ENCODE peak calls at places on chromosomes 3 and 15, in six cellular contexts. C is neural crest cell, Y is adrenal gland, S is mesothelial cell of epicardium, A is left ventricle myocardium inferior, H is GM12864. T is an unnamed sample.

GRCh38 chr3:120473896-120474675 is 23.3 kb upstream of the FSTL1 start:
- DNase-seq in H (no peak), C (no peak), S (no peak), A (no peak), Y (no peak), T (no peak)

GRCh38 chr3:122533480-122533879 is 18.7 kb upstream of the KPNA1 start:
- DNase-seq in C (no peak), H (no peak), Y (no peak), A (no peak), S (no peak), T (no peak)

GRCh38 chr3:151992326-151993041 is 119.0 kb downstream of the SUCNR1 start:
- DNase-seq in S (no peak), H (no peak), Y (no peak), C (no peak), A (no peak), T (no peak)

GRCh38 chr3:127408684-127409420 is 121.0 kb upstream of the PRR20G start:
- DNase-seq in H (no peak), C (peak), S (no peak), Y (peak), A (no peak), T (peak)

GRCh38 chr3:98900265-98901031 is 1.0 kb downstream of the DCBLD2 start:
- DNase-seq in H (no peak), Y (no peak), C (no peak), A (no peak), S (no peak), T (no peak)

GRCh38 chr3:126130081-126130855 is 46.3 kb upstream of the SLC41A3 start:
- DNase-seq in C (no peak), S (peak), H (no peak), Y (peak), A (peak), T (peak)

GRCh38 chr15:80260566-80260965 is 8.6 kb upstream of the CTXND1 start:
- DNase-seq in H (no peak), C (no peak), S (no peak), A (no peak), Y (no peak), T (no peak)

GRCh38 chr3:183193762-183194701 is 31.5 kb upstream of the LAMP3 start:
- DNase-seq in H (no peak), S (no peak), Y (no peak), A (no peak), C (no peak), T (no peak)

GRCh38 chr3:118900737-118901525 is 133.7 kb downstream of the IGSF11 start:
- DNase-seq in A (no peak), C (no peak), S (no peak), Y (no peak), H (no peak), T (no peak)

GRCh38 chr3:101320475-101320874 is at the start of gene IMPG2:
- DNase-seq in Y (no peak), C (no peak), A (no peak), S (no peak), H (no peak), T (no peak)

GRCh38 chr15:31366169-31366734 is 39.6 kb downstream of the KLF13 start:
- DNase-seq in Y (peak), C (no peak), S (no peak), A (peak), H (no peak), T (no peak)

GRCh38 chr15:89472785-89473256 is 23.6 kb downstream of the RHCG start:
- DNase-seq in Y (peak), H (peak), C (peak), S (no peak), A (peak), T (peak)

GRCh38 chr3:131020122-131020693 is 6.4 kb downstream of the ASTE1 start:
- DNase-seq in Y (no peak), H (no peak), A (no peak), S (no peak), C (no peak), T (no peak)

GRCh38 chr3:165883866-165884478 is 46.7 kb upstream of the BCHE start:
- DNase-seq in A (no peak), Y (no peak), H (no peak), S (no peak), C (no peak), T (no peak)

DNA sequence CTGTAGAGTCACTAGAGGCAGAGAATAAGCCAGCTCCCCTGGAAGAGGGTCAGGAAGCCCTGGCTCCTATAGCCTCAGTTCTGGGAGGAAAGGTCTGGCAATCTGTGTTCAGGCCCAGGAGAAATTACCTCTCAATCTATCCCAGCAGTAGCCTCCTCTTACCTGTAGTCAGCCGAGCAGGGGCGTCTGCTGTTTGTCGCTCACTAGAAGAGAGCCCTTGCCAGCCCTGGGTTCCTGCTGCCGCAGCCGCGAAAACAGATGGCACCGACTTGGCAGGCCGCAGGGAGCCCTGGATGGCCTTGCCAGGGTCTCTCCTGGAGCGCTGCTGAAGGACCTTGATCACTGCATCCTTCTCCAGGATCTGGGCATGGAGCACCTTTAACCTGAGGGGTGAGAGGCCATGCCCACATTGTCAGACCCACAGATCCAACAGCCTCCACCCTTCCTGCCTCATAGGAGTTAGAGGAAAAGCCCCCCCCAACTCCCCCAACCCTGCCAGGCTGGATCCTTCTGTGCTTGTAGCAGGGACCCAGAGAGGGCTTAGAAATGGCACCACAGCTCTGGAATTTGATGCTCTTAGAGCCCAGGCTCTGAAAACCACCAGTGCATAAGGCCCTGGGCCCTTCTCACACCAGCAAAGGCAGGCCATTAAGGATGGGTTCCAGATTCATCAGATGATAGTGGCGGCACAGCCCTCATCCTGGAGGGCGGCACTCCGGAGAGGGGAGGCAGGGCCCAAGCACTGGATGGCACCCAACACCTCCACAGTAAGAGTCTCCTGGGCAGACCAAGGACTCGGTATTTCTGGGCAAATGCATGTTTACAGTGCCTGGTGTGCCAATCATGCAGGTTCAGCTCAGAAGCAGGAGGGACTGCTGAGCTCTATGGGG is 14.9 kb downstream of the AMOTL2 start:
- DNase-seq in H (no peak), C (no peak), A (peak), S (no peak), Y (no peak), T (no peak)
- TF ChIP-seq CTCF in H (no peak), C (no peak), A (no peak), S (no peak), Y (no peak), T (no peak)

DNA sequence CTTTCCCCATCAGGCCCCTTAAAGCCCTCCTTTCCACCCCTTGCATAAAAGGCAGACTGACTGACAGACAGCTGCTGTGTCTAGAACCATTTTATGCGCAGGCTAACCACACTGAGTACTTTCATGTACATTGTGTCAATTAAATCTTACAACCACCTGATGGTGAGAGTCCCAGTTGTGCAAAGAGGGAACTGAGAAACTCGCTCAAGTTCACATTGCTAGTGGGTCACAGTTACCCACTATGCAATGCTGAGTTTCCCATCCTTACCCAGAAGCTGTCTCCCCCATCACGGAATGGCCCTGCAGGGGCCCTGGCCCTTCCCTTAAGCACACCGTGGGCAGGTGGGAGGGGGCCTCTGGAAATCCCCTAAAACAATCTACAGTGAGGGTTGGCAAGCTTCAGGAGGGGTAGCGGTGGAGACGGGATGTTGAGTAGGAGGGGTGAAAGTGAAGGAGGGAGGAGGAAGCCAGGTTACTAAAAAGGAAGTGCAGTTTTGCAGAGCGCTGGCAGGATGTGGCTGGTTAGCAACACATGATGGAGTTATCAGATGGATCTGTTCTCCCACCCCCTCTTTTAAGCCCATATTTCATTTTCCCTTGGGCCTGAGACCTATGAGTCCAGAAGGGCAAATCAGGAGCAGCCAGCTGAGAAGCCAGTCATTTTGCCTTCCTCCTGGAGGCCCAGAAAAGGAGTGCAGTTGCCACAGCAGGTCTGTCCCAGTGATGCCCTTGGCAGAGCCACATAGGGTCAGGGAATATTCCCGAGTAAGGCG is 30.0 kb downstream of the STARD5 start:
- DNase-seq in H (peak), C (no peak), Y (no peak), A (no peak), S (no peak), T (no peak)
- TF ChIP-seq CTCF in H (no peak), C (no peak), Y (no peak), A (no peak), S (no peak), T (no peak)

GRCh38 chr15:39602143-39602542 is 21.3 kb downstream of the THBS1 start:
- DNase-seq in Y (no peak), A (no peak), C (no peak), S (no peak), H (no peak), T (no peak)
- TF ChIP-seq CTCF in Y (no peak), A (no peak), C (peak), S (no peak), H (peak), T (no peak)

DNA sequence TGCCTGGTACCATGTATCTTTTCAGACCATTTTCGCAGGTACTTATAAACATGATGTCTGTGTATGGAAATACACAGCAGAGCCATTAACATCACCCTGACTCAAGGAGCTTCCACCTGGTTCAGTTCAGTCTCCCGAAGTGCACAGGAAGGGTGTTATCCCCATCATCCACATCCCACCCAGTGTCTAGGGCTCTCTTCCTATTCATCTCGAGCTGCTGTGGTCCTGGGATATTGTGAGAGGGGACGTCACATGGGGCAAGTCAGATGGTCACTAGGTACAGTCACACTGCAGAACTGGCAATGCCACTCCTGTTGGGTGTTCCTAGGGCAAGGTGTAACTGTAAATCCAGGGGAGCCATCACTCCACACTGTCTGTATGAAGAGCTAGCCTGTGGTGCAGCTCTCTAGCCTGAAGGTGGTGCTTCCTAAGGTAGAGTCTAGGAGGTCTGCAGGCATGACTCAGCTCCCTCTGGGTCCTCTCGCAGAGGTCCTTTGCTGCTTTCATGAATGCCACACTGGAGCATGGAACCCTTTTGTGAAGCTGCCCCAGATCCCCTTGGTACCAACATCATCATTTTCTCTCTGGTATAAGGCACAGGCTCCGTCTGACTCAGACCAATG is 13.9 kb downstream of the ISLR2 start:
- DNase-seq in A (no peak), H (no peak), S (no peak), C (no peak), Y (no peak), T (no peak)
- TF ChIP-seq CTCF in A (no peak), H (peak), S (no peak), C (no peak), Y (no peak), T (no peak)

GRCh38 chr3:58288011-58288728 is 17.9 kb upstream of the RPP14 start:
- DNase-seq in A (no peak), Y (no peak), H (no peak), S (no peak), C (no peak), T (no peak)
- TF ChIP-seq CTCF in A (no peak), Y (no peak), H (peak), S (no peak), C (peak), T (no peak)

GRCh38 chr3:109023656-109024254 is 70.1 kb upstream of the GUCA1C start:
- DNase-seq in A (no peak), Y (peak), C (peak), S (no peak), H (peak), T (peak)

DNA sequence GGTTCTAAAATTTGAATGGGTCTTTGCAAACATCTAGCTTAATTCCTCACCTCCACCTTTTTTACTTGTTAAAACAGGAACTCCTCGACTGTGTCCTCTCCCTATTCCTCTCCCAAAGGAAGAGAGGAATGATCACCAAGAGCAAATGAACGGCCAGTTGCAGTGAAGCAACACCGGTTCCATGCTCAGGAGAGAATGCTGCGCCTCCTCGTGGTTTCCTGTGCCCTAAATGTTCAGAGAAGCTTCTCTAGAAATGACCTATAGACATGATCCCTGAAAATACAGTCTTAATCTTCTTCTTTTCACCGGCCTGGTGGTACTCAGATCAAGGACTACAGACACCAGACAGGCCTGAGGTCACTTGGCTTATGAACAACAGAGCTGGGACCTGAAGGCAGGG is 65.1 kb upstream of the GUCA1C start:
- DNase-seq in S (no peak), Y (no peak), C (no peak), A (no peak), H (no peak), T (no peak)
- TF ChIP-seq CTCF in S (no peak), Y (no peak), C (no peak), A (no peak), H (peak), T (no peak)

GRCh38 chr3:60839242-60839641 is 412.0 kb downstream of the FHIT start:
- DNase-seq in A (no peak), S (no peak), C (no peak), H (no peak), Y (no peak), T (no peak)
- TF ChIP-seq CTCF in A (peak), S (no peak), C (no peak), H (no peak), Y (no peak), T (no peak)